ENCODE peak calls at places on chromosomes 3 and 15, in six cellular contexts. K is choroid plexus epithelial cell, A is HCT116, W is sigmoid colon, U is WERI-Rb-1, B is coronary artery. L is an unnamed sample.

GRCh38 chr3:48588230-48588629 is 6.9 kb downstream of the COL7A1 start:
- DNase-seq in B (no peak), A (no peak), U (no peak), K (no peak), W (no peak), L (no peak)

GRCh38 chr3:57434041-57434440 is 110.1 kb downstream of the DNAH12 start:
- DNase-seq in U (no peak), B (no peak), K (peak), A (peak), W (no peak), L (no peak)

GRCh38 chr3:3134750-3135448 is 8.2 kb downstream of the TRNT1 start:
- DNase-seq in A (no peak), K (peak), B (no peak), U (no peak), W (no peak), L (no peak)

GRCh38 chr3:14188367-14188766 is 9.8 kb downstream of the LSM3 start:
- DNase-seq in K (no peak), A (no peak), B (no peak), U (no peak), W (no peak), L (no peak)

GRCh38 chr15:74179101-74179841 is 5.8 kb downstream of the ISLR start:
- DNase-seq in U (no peak), K (peak), A (no peak), B (peak), W (peak), L (no peak)

GRCh38 chr3:184361532-184361931 is at the start of the genes CLCN2 and POLR2H:
- DNase-seq in A (no peak), K (peak), B (no peak), W (no peak), U (peak), L (no peak)

GRCh38 chr15:64144565-64145281 is 6.8 kb upstream of the SNX22 start:
- DNase-seq in B (no peak), U (no peak), K (no peak), A (no peak), W (peak), L (peak)

GRCh38 chr15:42890161-42890913 is 30.2 kb downstream of the TTBK2 start:
- DNase-seq in U (no peak), W (no peak), K (peak), A (no peak), B (no peak), L (no peak)

GRCh38 chr3:120604784-120605183 is 8.6 kb downstream of the NDUFB4 start:
- DNase-seq in B (no peak), W (no peak), U (peak), A (no peak), K (no peak), L (no peak)

DNA sequence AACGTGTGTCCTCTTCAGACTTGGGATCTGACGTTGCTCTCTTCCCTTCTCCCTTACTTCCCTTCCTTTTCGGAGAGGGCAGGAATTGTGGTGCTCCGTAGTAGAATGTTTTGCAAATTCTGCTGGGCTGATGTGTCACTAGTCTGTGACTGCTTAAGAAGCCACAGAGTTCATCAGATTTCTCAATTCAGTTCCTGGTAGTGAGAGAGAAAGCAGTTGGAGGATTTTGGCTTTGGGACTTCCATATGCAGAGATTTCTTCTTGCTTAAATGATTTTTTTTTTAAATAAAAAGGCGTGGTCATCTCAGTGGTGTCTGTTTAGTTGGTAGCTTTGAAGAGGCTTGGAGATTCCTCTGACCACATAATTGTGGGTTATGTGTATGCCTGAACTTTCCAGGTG is 10.1 kb downstream of the CEMIP start:
- DNase-seq in K (no peak), W (no peak), B (no peak), U (no peak), A (no peak), L (no peak)
- H3K4me3 ChIP-seq in K (no peak), W (no peak), B (no peak), U (no peak), A (no peak), L (no peak)

DNA sequence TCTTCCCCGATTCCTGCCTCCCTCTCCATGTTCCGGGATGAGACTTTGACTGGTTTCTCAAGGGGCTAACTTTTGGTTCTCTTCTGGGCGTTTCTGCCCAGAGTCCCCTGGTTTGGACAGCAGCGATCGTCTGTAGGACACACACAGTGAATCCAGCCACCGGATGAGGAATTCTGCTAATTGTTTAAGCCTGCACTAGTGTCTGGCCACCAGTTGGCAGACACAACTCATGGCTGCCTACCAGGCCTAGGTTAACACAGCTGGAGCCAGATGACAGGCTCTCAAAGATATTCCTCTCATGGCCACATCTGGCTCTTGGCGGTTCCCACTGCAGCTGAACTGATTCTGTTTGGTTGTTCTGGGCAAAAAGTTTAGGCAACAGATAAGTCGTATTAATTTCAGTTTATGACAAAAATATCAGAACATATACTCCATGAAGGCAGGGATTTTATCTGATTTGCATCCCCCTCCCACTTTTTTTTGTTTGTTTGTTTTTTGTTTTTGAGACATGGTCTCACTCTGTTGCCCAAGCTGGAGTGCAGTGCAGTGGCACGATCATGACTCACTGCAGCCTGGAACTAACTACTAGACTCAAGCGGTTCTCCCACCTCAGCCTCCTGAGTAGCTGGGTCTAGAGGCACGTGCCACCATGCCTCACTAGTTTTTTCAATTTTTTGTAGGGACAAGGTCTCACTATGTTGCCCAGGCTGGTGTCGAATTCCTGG is 272.8 kb downstream of the FOXP1 start:
- DNase-seq in W (peak), U (no peak), A (no peak), K (peak), B (no peak), L (no peak)
- TF ChIP-seq CTCF in W (no peak), U (no peak), A (no peak), K (peak), B (no peak), L (no peak)

GRCh38 chr15:70376929-70377691 is 279.4 kb upstream of the TLE3 start:
- DNase-seq in U (peak), A (no peak), B (peak), K (peak), W (peak), L (no peak)
- H3K4me3 ChIP-seq in U (no peak), A (no peak), B (peak), K (no peak), W (no peak), L (no peak)

DNA sequence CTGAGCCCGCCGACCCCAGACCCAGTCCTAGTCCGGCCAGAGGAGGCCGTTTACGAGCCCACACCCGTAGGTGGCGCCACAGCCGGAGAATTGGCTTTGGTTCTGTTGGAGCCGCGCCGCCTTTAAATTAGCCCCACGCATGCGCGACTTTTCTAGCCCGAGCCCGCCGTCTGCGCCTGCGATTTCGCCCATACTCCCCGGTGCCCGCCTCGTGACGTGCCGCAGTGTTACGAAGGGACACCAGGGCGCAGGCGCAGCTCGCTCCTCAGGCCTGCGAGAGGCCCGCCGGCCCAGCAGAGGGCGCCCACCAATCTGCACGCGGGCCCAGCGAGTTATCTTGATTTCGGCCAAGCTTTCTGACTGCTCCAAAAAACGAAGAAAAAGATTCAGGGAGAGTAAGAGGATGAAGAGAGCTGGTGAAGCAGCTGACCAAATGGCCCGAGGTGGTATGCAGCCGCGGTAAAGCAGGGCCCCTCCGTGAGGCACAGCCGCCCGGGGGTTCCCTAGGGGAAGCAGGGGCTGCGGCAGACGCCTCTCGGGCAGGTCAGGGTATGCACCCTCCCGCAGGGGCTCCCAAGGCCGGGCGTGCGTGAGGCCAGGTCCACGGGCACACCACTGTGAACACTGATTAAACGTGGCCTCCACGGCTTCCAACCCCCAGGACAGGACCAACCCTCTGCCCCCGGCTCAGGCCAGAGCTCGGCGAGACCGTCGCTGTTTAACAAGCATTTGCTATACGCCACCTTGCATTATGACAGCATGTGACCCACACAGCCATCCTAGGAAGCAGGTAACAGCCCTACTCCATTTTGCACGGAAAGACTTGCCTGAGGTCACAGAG is 32.8 kb downstream of the RPN1 start:
- DNase-seq in U (peak), A (peak), K (peak), W (peak), B (peak), L (peak)
- TF ChIP-seq CTCF in U (peak), A (peak), K (peak), W (peak), B (peak), L (peak)

GRCh38 chr3:16174976-16175901 is 759 bp downstream of the GALNT15 start:
- DNase-seq in A (no peak), K (no peak), B (peak), W (no peak), U (no peak), L (no peak)

GRCh38 chr3:16171825-16172224 is 2.7 kb upstream of the GALNT15 start:
- DNase-seq in A (no peak), U (no peak), K (no peak), B (peak), W (no peak), L (no peak)

GRCh38 chr3:16173696-16174355 is 654 bp upstream of the GALNT15 start:
- DNase-seq in B (peak), A (no peak), U (no peak), W (no peak), K (no peak), L (no peak)

GRCh38 chr3:16176391-16177030 is 2.0 kb downstream of the GALNT15 start:
- DNase-seq in U (no peak), A (no peak), K (no peak), W (no peak), B (peak), L (no peak)

DNA sequence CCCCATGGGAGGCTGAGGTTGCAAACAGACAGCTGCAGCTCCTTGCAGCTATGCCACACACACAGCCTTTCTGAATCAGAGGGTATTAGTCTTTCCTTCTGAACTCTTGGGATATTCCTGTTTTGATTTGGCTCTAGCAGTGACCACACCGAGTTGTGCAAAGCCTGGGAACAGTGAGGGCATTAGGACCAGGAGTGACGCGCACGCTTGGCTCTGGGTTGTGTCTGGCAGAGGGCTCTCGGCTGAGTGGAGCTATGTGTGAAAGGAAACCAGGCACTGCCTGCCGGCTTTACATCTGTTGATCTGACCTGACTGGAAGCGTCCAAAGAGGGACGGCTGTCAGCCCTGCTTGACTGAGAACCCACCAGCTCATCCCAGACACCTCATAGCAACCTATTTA is at the start of gene GALNT15:
- DNase-seq in W (peak), U (peak), A (no peak), K (peak), B (peak), L (no peak)
- H3K4me3 ChIP-seq in W (peak), U (no peak), A (no peak), K (peak), B (peak), L (no peak)

GRCh38 chr3:22969276-22969675 is 233.9 kb upstream of the UBE2E2 start:
- DNase-seq in A (no peak), B (no peak), K (peak), W (no peak), U (no peak), L (no peak)
- TF ChIP-seq CTCF in A (no peak), B (no peak), K (no peak), W (no peak), U (no peak), L (no peak)